ENCODE peak calls at places on chromosomes 5 and 9, in four cellular contexts. X is upper lobe of left lung, D is esophagus muscularis mucosa, G is endothelial cell of umbilical vein. L is an unnamed sample.

GRCh38 chr9:92749071-92749933 is 15.3 kb downstream of the BICD2 start:
- DNase-seq in X (no peak), D (no peak), G (no peak), L (no peak)

GRCh38 chr9:6802926-6803325 is 45.2 kb downstream of the KDM4C start:
- DNase-seq in X (no peak), D (peak; percentile 60), G (no peak), L (no peak)

GRCh38 chr9:112333639-112334318 is 360 bp upstream of the PTBP3 start:
- DNase-seq in X (peak; percentile 100), D (peak; percentile 96), G (peak; percentile 94), L (peak; percentile 92)

GRCh38 chr5:124025306-124025705 is 513.3 kb downstream of the CSNK1G3 start:
- DNase-seq in X (no peak), D (no peak), G (no peak), L (no peak)

GRCh38 chr9:16030513-16031185 is 477.8 kb downstream of the CCDC171 start:
- DNase-seq in X (peak; percentile 27), D (no peak), G (peak; percentile 5), L (no peak)

GRCh38 chr9:105901514-105902109 is 207.3 kb downstream of the TMEM38B start:
- DNase-seq in X (peak; percentile 10), D (peak; percentile 39), G (peak; percentile 10), L (no peak)

GRCh38 chr9:4382722-4383317 is 83.0 kb upstream of the GLIS3 start:
- DNase-seq in X (no peak), D (no peak), G (peak; percentile 49), L (no peak)

GRCh38 chr5:7960142-7960541 is 91.2 kb downstream of the MTRR start:
- DNase-seq in X (no peak), D (no peak), G (no peak), L (no peak)

GRCh38 chr5:90759119-90759518 is 200.5 kb downstream of the ADGRV1 start:
- DNase-seq in X (no peak), D (no peak), G (no peak), L (no peak)

GRCh38 chr5:177256296-177256695 is 47.2 kb downstream of the RAB24 start:
- DNase-seq in X (no peak), D (no peak), G (no peak), L (no peak)

GRCh38 chr9:74551266-74551665 is 54.1 kb downstream of the RORB start:
- DNase-seq in X (no peak), D (no peak), G (no peak), L (no peak)

GRCh38 chr9:72534931-72535330 is 13.5 kb downstream of the TMC1 start:
- DNase-seq in X (no peak), D (no peak), G (no peak), L (no peak)

GRCh38 chr5:16461782-16462181 is 3.8 kb downstream of the ZNF622 start:
- DNase-seq in X (no peak), D (no peak), G (no peak), L (no peak)

GRCh38 chr5:8316608-8317007 is 447.7 kb downstream of the MTRR start:
- DNase-seq in X (no peak), D (no peak), G (no peak), L (no peak)

GRCh38 chr5:150411245-150411979 is 1.3 kb downstream of the CD74 start:
- DNase-seq in X (no peak), D (no peak), G (no peak), L (no peak)

GRCh38 chr5:111170279-111170678 is 53.9 kb upstream of the CAMK4 start:
- DNase-seq in X (no peak), D (no peak), G (no peak), L (no peak)

GRCh38 chr5:9546973-9547947 is 1.4 kb upstream of the SEMA5A start:
- DNase-seq in X (peak; percentile 61), D (no peak), G (peak; percentile 53), L (no peak)

GRCh38 chr5:15009420-15009819 is 137.8 kb upstream of the ANKH start:
- DNase-seq in X (no peak), D (no peak), G (peak; percentile 96), L (no peak)

GRCh38 chr9:124259273-124260078 is 1.7 kb downstream of the NEK6 start:
- DNase-seq in X (no peak), D (peak; percentile 94), G (peak; percentile 77), L (peak; percentile 73)

GRCh38 chr9:96317335-96317980 is 15.5 kb upstream of the HSD17B3 start:
- DNase-seq in X (no peak), D (no peak), G (peak; percentile 57), L (no peak)

GRCh38 chr5:16568875-16569580 is 47.8 kb downstream of the RETREG1 start:
- DNase-seq in X (no peak), D (peak; percentile 82), G (no peak), L (peak; percentile 76)

GRCh38 chr5:80654391-80655230 is at the start of the genes DHFR and MSH3:
- DNase-seq in X (peak; percentile 98), D (peak; percentile 96), G (peak; percentile 88), L (peak; percentile 86)
- TF ChIP-seq POLR2AphosphoS5 in X (peak; percentile 32), D (peak; percentile 67), G (peak; percentile 66), L (peak; percentile 59)

GRCh38 chr9:34990908-34991832 is 1.6 kb downstream of the DNAJB5 start:
- DNase-seq in X (no peak), D (no peak), G (no peak), L (no peak)
- TF ChIP-seq POLR2A in X (no peak), D (no peak), G (no peak), L (no peak)

GRCh38 chr5:41967401-41967800 is 42.3 kb downstream of the FBXO4 start:
- DNase-seq in X (no peak), D (no peak), G (no peak), L (no peak)

GRCh38 chr5:41966706-41967105 is 41.6 kb downstream of the FBXO4 start:
- DNase-seq in X (no peak), D (no peak), G (no peak), L (no peak)

GRCh38 chr5:41973087-41973486 is 48.0 kb downstream of the FBXO4 start:
- DNase-seq in X (no peak), D (no peak), G (no peak), L (no peak)

GRCh38 chr5:41973887-41974286 is 48.8 kb downstream of the FBXO4 start:
- DNase-seq in X (no peak), D (no peak), G (no peak), L (no peak)

GRCh38 chr5:41968153-41968723 is 43.2 kb downstream of the FBXO4 start:
- DNase-seq in X (peak; percentile 79), D (no peak), G (no peak), L (no peak)
- TF ChIP-seq CTCF in X (no peak), D (no peak), G (no peak), L (no peak)

GRCh38 chr5:87826507-87826906 is 413.8 kb upstream of the CCNH start:
- DNase-seq in X (no peak), D (no peak), G (no peak), L (no peak)
- TF ChIP-seq POLR2AphosphoS5 in X (no peak), D (no peak), G (no peak), L (no peak)

DNA sequence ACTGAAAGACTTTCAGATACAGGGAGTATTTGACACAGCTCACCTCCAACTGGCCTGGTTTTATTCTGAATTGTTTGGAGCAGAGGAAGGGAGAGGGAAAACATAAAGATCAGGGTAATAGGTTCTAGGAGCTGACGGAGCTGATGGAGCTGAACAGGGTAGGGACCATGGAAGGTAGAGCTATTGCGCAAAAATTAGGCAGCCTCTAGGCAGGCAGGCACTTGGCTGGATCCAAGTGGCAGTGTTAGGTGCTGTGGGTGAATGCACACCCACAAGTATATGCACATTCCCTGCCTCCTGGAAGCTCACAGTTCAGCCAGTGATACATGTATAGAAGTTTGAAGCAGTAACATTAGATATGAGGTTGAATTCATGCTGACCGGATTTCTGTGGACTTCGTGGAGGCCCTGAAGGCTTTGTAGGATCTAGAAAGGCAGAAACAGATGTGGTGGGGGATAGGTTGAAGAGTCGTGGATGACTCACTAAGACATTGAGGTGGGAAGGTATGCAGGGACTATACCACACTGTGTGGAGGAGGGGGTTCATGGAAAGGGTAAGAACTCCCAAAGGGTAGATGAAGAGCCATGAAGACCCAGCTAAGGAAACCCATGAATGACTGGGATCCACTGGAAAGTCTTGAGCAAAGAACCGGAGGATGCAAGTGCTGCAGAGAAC is 50.8 kb downstream of the WWC1 start:
- DNase-seq in X (no peak), D (no peak), G (no peak), L (no peak)
- TF ChIP-seq POLR2A in X (no peak), D (no peak), G (no peak), L (no peak)

DNA sequence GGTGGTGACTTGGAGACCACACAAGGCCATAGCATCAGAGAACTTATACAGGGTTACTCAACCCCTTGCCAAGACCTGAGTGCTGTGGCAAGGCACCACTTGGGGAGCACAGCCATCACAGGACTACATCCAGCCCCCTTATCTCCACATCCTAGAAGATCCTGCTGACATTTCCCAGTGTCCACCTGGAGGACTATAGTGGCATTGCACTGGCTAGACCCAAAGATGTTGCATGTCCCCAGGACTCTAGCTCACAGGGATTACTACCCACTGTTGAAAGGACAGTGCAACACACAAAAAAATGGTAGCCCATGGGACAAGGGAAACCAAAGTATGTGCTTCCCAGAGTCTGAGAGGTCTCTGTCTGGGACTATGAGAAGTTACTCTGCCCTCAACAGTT is 411.1 kb upstream of the NUDT12 start:
- DNase-seq in X (no peak), D (no peak), G (no peak), L (no peak)
- TF ChIP-seq CTCF in X (no peak), D (no peak), G (no peak), L (no peak)

DNA sequence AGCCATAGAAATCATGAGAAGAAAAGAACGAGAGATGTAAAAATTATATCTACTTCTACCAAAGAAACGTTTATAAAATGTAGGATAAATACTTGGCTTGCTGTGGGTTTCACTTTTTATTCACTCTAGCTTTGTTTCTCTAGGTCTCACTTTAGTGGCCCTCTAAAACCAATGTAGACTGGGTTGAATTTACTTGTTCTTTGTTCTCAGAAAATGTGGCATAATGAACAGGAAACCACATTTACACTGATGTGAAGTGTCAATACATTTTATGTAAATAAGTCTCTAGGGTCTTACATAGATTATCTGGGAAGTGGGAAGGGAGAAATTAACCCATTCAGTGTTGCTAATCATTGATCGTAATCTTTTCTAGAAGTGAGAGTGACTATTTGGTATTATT is 58.9 kb downstream of the PLPPR1 start:
- DNase-seq in X (no peak), D (no peak), G (no peak), L (no peak)
- TF ChIP-seq POLR2AphosphoS5 in X (no peak), D (no peak), G (no peak), L (no peak)